ENCODE peak calls at places on chromosomes 13 and 19, in five cellular contexts. M, G, Q, W and I are unnamed samples.

GRCh38 chr13:96662036-96662435 is 332.2 kb downstream of the OXGR1 start:
- DNase-seq in W (no peak), G (no peak), Q (no peak), M (no peak), I (no peak)

GRCh38 chr13:95317037-95317989 is 16.1 kb upstream of the ABCC4 start:
- DNase-seq in M (no peak), W (no peak), G (no peak), Q (no peak), I (no peak)

GRCh38 chr13:75762066-75762937 is 126.2 kb downstream of the LMO7 start:
- DNase-seq in Q (no peak), G (no peak), M (no peak), W (no peak), I (no peak)

GRCh38 chr19:39428309-39429112 is 7.2 kb downstream of the RPS16 start:
- DNase-seq in M (no peak), G (peak), W (no peak), Q (peak), I (no peak)

GRCh38 chr13:38398810-38399493 is 49.3 kb downstream of the UFM1 start:
- DNase-seq in Q (no peak), M (no peak), W (no peak), G (no peak), I (no peak)

GRCh38 chr19:49870309-49870901 is 3.0 kb upstream of the PNKP start:
- DNase-seq in M (no peak), Q (no peak), W (no peak), G (no peak), I (no peak)

GRCh38 chr13:95643814-95644598 is 500 bp downstream of the DZIP1 start:
- DNase-seq in M (no peak), W (no peak), G (peak), Q (no peak), I (peak)

GRCh38 chr13:38685974-38686571 is 804 bp upstream of the FREM2 start:
- DNase-seq in G (no peak), Q (no peak), M (no peak), W (no peak), I (no peak)

GRCh38 chr19:57473646-57474045 is 3.7 kb downstream of the ZNF772 start:
- DNase-seq in G (no peak), M (no peak), W (no peak), Q (no peak), I (no peak)

GRCh38 chr13:49539313-49539712 is 43.6 kb downstream of the PHF11 start:
- DNase-seq in W (no peak), M (no peak), Q (no peak), G (no peak), I (no peak)

GRCh38 chr13:98972627-98973026 is 5.2 kb downstream of the DOCK9 start:
- DNase-seq in W (no peak), M (no peak), Q (no peak), G (no peak), I (no peak)

GRCh38 chr19:36986601-36987000 is 70.5 kb downstream of the ZNF568 start:
- DNase-seq in G (no peak), Q (no peak), W (no peak), M (no peak), I (no peak)

GRCh38 chr19:2291185-2291751 is 9.3 kb upstream of the PEAK3 start:
- DNase-seq in Q (no peak), M (no peak), W (no peak), G (peak), I (no peak)

GRCh38 chr19:15123900-15124299 is 16.7 kb downstream of the SYDE1 start:
- DNase-seq in W (no peak), M (no peak), Q (peak), G (no peak), I (peak)

GRCh38 chr13:109862627-109863026 is 76.2 kb upstream of the IRS2 start:
- DNase-seq in M (no peak), Q (no peak), G (no peak), W (no peak), I (no peak)

DNA sequence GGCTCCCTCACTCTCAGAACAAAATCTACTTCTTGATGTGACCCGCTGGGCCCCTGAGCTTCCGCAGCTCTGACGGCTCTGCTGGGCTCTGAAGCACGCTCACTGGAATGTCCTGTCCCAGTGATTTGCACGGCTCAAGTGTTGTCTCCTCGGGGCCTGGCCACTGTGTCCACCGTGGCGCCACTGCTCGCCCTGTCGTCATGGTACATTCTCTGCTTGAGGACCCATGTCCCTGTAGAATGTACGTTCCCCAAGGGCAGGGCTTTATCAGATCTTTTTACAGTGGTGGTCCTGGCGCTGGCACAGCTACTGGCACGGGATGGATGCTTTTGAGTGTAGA is 12.1 kb downstream of the KLHL26 start:
- DNase-seq in M (no peak), W (no peak), Q (no peak), G (no peak), I (no peak)
- H3K27ac ChIP-seq in M (no peak), W (peak), Q (peak), G (no peak), I (peak)

GRCh38 chr13:90105881-90106496 is 1241.5 kb upstream of the MIR17HG start:
- DNase-seq in M (no peak), Q (no peak), G (no peak), W (no peak), I (no peak)

GRCh38 chr13:90107658-90108057 is 1239.8 kb upstream of the MIR17HG start:
- DNase-seq in Q (no peak), M (no peak), W (no peak), G (no peak), I (no peak)

GRCh38 chr13:90105276-90105675 is 1242.2 kb upstream of the MIR17HG start:
- DNase-seq in W (no peak), Q (no peak), G (no peak), M (no peak), I (no peak)

GRCh38 chr13:90103099-90103784 is 1244.2 kb upstream of the MIR17HG start:
- DNase-seq in Q (no peak), W (no peak), M (no peak), G (no peak), I (no peak)

GRCh38 chr13:90104764-90105163 is 1242.7 kb upstream of the MIR17HG start:
- DNase-seq in M (no peak), G (no peak), Q (no peak), W (no peak), I (no peak)
- H3K27ac ChIP-seq in M (no peak), G (no peak), Q (no peak), W (no peak), I (no peak)

DNA sequence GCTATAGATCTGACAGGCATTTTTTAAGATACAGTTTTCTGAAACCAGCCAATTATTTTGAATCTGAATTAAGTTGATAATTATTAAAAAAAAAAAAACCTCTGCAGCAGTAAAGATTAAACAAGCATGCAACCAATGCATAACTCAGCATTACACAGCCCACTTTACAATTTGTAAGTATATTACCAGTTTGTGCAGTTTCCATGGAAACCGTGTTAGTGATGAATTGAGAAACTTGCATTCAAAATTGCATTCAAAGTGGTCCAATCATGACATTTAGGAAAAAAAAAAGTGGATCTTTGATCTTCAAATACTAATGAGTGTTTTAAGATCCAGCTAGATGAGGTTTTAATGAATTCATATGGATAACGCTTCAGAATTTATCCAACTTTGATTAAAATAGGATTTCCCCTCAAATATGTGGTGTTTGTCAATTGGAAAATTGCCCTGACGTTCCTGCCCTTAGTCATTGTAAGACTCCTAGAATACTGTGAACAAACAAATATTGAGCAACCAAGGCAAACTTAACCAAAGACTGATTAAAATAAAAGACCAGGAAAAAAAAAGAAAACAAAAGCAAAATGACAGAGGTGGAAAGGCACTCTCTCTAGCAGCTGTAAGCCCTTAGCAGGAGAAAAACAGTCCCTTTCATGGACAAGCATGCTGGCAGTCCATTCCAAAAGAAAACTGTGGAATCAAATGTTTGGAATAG is 314.9 kb upstream of the MAB21L1 start:
- DNase-seq in W (no peak), Q (no peak), M (no peak), G (no peak), I (no peak)
- H3K27ac ChIP-seq in W (peak), Q (no peak), M (no peak), G (no peak), I (no peak)

GRCh38 chr13:102117175-102117830 is 284.5 kb downstream of the FGF14 start:
- DNase-seq in M (no peak), Q (no peak), G (no peak), W (no peak), I (no peak)
- H3K27ac ChIP-seq in M (no peak), Q (no peak), G (no peak), W (peak), I (no peak)